ENCODE peak calls at places on chromosomes 3 and 15, in seven cellular contexts. Z, O, I, X, T, Q and B are unnamed samples.

GRCh38 chr15:76208084-76208785 is 103.0 kb downstream of the ETFA start:
- DNase-seq in Z (no peak), X (no peak), O (no peak), I (no peak), T (no peak), Q (no peak), B (no peak)

GRCh38 chr3:188296761-188297689 is 143.1 kb downstream of the LPP start:
- DNase-seq in O (no peak), I (no peak), X (no peak), Q (no peak), T (no peak), Z (no peak), B (peak)

GRCh38 chr15:39594056-39594763 is 13.3 kb downstream of the THBS1 start:
- DNase-seq in I (no peak), Z (no peak), O (no peak), X (no peak), Q (no peak), T (no peak), B (no peak)

GRCh38 chr15:90234519-90234988 is 545 bp downstream of the GDPGP1 start:
- DNase-seq in T (no peak), Q (no peak), O (no peak), I (no peak), Z (no peak), X (no peak), B (no peak)

GRCh38 chr3:146640955-146641867 is 36.1 kb upstream of the PLSCR5 start:
- DNase-seq in Z (no peak), I (peak), X (no peak), T (no peak), Q (no peak), O (no peak), B (peak)

GRCh38 chr15:70569139-70569717 is 194.1 kb downstream of the UACA start:
- DNase-seq in T (no peak), Q (no peak), Z (no peak), O (no peak), X (no peak), I (peak), B (peak)

GRCh38 chr15:72319360-72319984 is 485 bp downstream of the CELF6 start:
- DNase-seq in I (peak), Q (peak), Z (peak), X (no peak), T (no peak), O (peak), B (peak)

GRCh38 chr15:57298204-57298603 is 78.1 kb upstream of the CGNL1 start:
- DNase-seq in Q (no peak), O (no peak), T (no peak), Z (no peak), X (no peak), I (no peak), B (no peak)

GRCh38 chr3:152768478-152768877 is 66.5 kb upstream of the P2RY1 start:
- DNase-seq in Z (no peak), I (no peak), X (no peak), O (no peak), Q (no peak), T (no peak), B (no peak)

GRCh38 chr3:159996018-159996417 is 7.4 kb downstream of the IL12A start:
- DNase-seq in T (no peak), Q (no peak), I (no peak), O (no peak), Z (no peak), X (no peak), B (no peak)

GRCh38 chr3:13504161-13504831 is 24.2 kb downstream of the HDAC11 start:
- DNase-seq in Z (no peak), Q (no peak), X (no peak), I (no peak), T (no peak), O (no peak), B (no peak)

GRCh38 chr15:60004019-60004845 is at the start of gene FOXB1:
- DNase-seq in Z (no peak), I (peak), O (no peak), T (peak), X (no peak), Q (no peak), B (peak)

GRCh38 chr15:65655026-65655425 is 33.3 kb downstream of the SLC24A1 start:
- DNase-seq in T (no peak), X (no peak), Q (no peak), I (no peak), Z (no peak), O (no peak), B (peak)

GRCh38 chr15:50166216-50166615 is 15.8 kb upstream of the SLC27A2 start:
- DNase-seq in O (no peak), Z (no peak), T (no peak), Q (no peak), X (no peak), I (no peak), B (peak)

GRCh38 chr3:128366652-128367051 is 100.0 kb downstream of the DNAJB8 start:
- DNase-seq in Q (no peak), Z (no peak), T (no peak), O (no peak), X (no peak), I (no peak), B (peak)

GRCh38 chr15:61049934-61050333 is 179.2 kb downstream of the RORA start:
- DNase-seq in Q (no peak), Z (no peak), O (no peak), T (no peak), X (no peak), I (no peak), B (peak)

GRCh38 chr3:143001369-143002082 is at the start of gene U2SURP:
- DNase-seq in T (peak), Z (peak), X (peak), Q (peak), O (peak), I (peak), B (peak)